ENCODE peak calls at places on chromosome 15, in seven cellular contexts. H is sigmoid colon, T is cardiac muscle cell, F is PC-3, O is right atrium auricular region, M is uterus, J is esophagus squamous epithelium. K is an unnamed sample.

GRCh38 chr15:65663521-65663920 is 41.8 kb downstream of the SLC24A1 start:
- DNase-seq in J (no peak), M (no peak), F (no peak), T (no peak), O (no peak), H (no peak), K (no peak)

GRCh38 chr15:47987908-47988532 is 132.8 kb upstream of the SLC24A5 start:
- DNase-seq in O (no peak), H (no peak), J (no peak), M (no peak), F (peak; percentile 60), T (peak; percentile 81), K (no peak)

GRCh38 chr15:29910068-29910467 is 87.8 kb upstream of the TJP1 start:
- DNase-seq in M (no peak), F (peak; percentile 55), T (no peak), H (no peak), O (no peak), J (no peak), K (no peak)

GRCh38 chr15:68344600-68344999 is 67.1 kb downstream of the FEM1B start:
- DNase-seq in J (no peak), T (no peak), O (no peak), H (no peak), M (no peak), F (peak; percentile 47), K (no peak)

GRCh38 chr15:70519004-70519365 is 244.4 kb downstream of the UACA start:
- DNase-seq in T (no peak), F (no peak), M (no peak), H (peak; percentile 40), J (no peak), O (no peak), K (no peak)

GRCh38 chr15:31145271-31145911 is 43.9 kb upstream of the TRPM1 start:
- DNase-seq in F (peak; percentile 32), O (no peak), M (no peak), H (no peak), J (no peak), T (peak; percentile 69), K (no peak)

GRCh38 chr15:51641490-51642135 is 19.0 kb upstream of the DMXL2 start:
- DNase-seq in T (no peak), O (no peak), H (no peak), M (no peak), J (no peak), F (no peak), K (no peak)

GRCh38 chr15:92617197-92618037 is 38.2 kb downstream of the FAM174B start:
- DNase-seq in H (peak; percentile 94), F (peak; percentile 77), M (peak; percentile 90), J (no peak), O (peak; percentile 74), T (peak; percentile 93), K (no peak)

GRCh38 chr15:43487271-43487895 is 5.6 kb downstream of the TP53BP1 start:
- DNase-seq in M (no peak), J (no peak), F (no peak), H (no peak), T (no peak), O (no peak), K (no peak)

GRCh38 chr15:41570764-41571163 is 11.8 kb downstream of the TYRO3 start:
- DNase-seq in F (no peak), J (no peak), O (no peak), H (no peak), M (no peak), T (no peak), K (peak; percentile 29)

GRCh38 chr15:100714749-100715342 is 112.5 kb downstream of the ASB7 start:
- DNase-seq in H (no peak), M (peak; percentile 11), J (no peak), F (no peak), T (no peak), O (peak; percentile 54), K (no peak)

GRCh38 chr15:39543651-39544050 is 37.2 kb upstream of the THBS1 start:
- DNase-seq in H (no peak), T (peak; percentile 55), M (no peak), J (no peak), O (peak; percentile 32), F (no peak), K (no peak)

DNA sequence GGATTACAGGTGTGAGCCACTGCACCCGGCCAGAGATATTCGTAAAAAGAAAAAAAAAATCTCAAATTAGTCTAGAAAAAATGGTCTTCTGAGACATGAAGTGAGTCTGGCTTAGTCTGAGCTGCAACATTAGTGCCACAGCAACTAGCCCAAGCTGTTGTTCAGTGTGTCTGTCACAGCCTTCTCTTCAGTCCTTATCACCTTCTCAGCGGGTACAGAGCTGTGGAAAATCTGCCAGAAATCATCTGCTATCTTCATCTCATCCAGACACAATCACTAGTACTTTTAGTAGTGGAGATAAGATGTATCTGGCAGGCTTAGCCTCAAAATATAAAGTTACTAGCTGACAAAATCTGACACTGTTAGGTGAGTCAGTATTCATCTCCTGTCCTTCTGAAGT is 120.6 kb upstream of the CGNL1 start:
- DNase-seq in T (no peak), H (no peak), O (no peak), M (no peak), F (no peak), J (no peak), K (no peak)
- H3K4me1 ChIP-seq in T (peaks cover 23% of the 10 kb centered on the region), H (peaks cover 9% of the 10 kb centered on the region), O (no peaks in the 10 kb centered on the region), M (no peaks in the 10 kb centered on the region), F (no peaks in the 10 kb centered on the region), J (no peaks in the 10 kb centered on the region), K (peaks cover 2% of the 10 kb centered on the region)

DNA sequence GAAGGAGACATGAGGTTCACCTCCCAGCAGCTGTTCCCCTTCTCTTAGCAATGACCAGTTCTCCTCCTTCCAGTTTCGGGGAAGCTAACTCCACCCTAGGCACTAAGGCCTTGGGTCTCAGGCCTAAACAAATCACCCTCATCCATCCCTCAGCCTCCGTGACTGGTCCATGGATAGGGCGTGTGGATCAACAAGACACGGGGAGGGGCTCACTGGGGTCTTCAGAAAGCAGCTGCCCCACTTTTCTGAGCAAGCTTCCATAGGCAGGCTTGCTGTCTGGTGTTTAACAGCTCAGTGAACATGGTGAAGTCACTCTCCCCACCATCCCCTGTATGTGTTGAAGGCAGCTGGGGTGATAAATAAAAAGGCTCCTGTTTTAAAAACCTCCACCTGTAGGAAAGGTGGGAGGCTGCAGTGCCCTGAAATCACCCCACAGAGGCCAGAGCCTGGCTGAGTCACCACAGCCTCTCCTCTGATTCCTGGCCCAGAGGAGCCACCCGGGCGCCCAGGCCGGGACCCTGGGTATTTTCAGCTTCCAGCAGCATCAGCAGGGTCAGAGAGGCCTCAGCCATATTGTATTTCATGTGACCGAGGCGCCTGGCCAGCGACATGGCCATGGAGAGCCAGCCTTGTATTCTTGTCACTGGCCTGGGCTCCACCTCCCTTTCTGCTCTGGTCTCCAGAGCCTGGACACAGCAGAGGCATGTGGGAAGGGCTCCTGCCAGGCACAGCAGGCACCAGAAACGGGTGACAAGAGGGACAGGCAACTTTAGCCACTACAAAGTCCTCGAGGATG is 60.3 kb upstream of the HERC1 start:
- DNase-seq in T (no peak), J (no peak), H (no peak), F (no peak), M (no peak), O (no peak), K (peak; percentile 52)
- TF ChIP-seq CTCF in T (no peak), J (no peak), H (no peak), F (no peak), M (no peak), O (no peak), K (no peak)

GRCh38 chr15:56445746-56446145 is 19.2 kb downstream of the MNS1 start:
- DNase-seq in F (no peak), O (no peak), T (no peak), J (no peak), H (no peak), M (no peak), K (no peak)
- H3K27ac ChIP-seq in F (no peak overlapping the region), O (no peak overlapping the region), T (no peak overlapping the region), J (no peak overlapping the region), H (no peak overlapping the region), M (no peak overlapping the region), K (no peak overlapping the region)

DNA sequence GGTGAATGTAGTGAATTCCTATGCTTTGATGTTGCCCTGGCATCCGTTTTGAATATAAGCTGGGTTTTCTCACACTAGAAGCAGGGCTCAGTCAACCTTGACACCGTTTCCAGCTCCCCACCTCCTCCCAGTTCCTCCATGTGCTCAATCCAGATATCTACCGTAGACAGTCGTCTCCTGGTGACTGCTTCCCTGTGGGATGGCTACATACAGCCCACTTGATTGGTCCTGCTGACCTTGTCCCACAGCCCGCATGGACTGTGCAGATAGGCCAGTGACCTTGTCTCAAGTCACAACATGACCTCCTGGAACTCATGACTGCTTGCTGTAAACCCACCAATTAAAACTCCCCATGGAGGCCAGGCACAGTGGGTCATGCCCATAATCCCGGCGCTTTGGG is 8.1 kb downstream of the SEMA7A start:
- DNase-seq in F (no peak), T (no peak), H (no peak), M (no peak), J (no peak), O (no peak), K (no peak)
- H3K4me1 ChIP-seq in F (peaks cover 68% of the 10 kb centered on the region), T (peaks cover 37% of the 10 kb centered on the region), H (no peaks in the 10 kb centered on the region), M (peaks cover 18% of the 10 kb centered on the region), J (no peaks in the 10 kb centered on the region), O (peaks cover 32% of the 10 kb centered on the region), K (peaks cover 2% of the 10 kb centered on the region)

GRCh38 chr15:61946778-61947177 is 113.5 kb downstream of the VPS13C start:
- DNase-seq in M (no peak), F (peak; percentile 39), J (no peak), O (no peak), H (no peak), T (peak; percentile 9), K (no peak)
- TF ChIP-seq CTCF in M (no peak), F (no peak), J (no peak), O (no peak), H (no peak), T (no peak), K (no peak)

GRCh38 chr15:88898736-88899135 is 3.4 kb upstream of the HAPLN3 start:
- DNase-seq in F (no peak), M (no peak), T (no peak), O (no peak), H (no peak), J (no peak), K (no peak)
- H3K27ac ChIP-seq in F (no peak overlapping the region), M (no peak overlapping the region), T (peak overlapping the region; percentile 48), O (peak overlapping the region; percentile 79), H (no peak overlapping the region), J (peak overlapping the region; percentile 17), K (no peak overlapping the region)